ENCODE peak calls at places on chromosomes 13 and 19, in eight cellular contexts. One of them, this sample, is unnamed.

GRCh38 chr13:108214511-108215383 is 589 bp downstream of the LIG4 start:
- DNase-seq in body of pancreas: peak
- DNase-seq in AG10803: no peak
- DNase-seq in activated T-cell treated with anti-CD3 and anti-CD28 coated beads, Interleukin-2, amount 50 U/mL, for 72 hours: no peak
- DNase-seq in Peyer's patch: no peak
- DNase-seq in NCI-H187: no peak
- DNase-seq in brain microvascular endothelial cell: no peak
- DNase-seq in endodermal cell: peak
- DNase-seq in this sample: no peak

GRCh38 chr19:19269952-19270694 is 3.0 kb downstream of the TM6SF2 start:
- DNase-seq in body of pancreas: no peak
- DNase-seq in AG10803: no peak
- DNase-seq in NCI-H187: no peak
- DNase-seq in Peyer's patch: peak
- DNase-seq in activated T-cell treated with anti-CD3 and anti-CD28 coated beads, Interleukin-2, amount 50 U/mL, for 72 hours: no peak
- DNase-seq in brain microvascular endothelial cell: no peak
- DNase-seq in endodermal cell: peak
- DNase-seq in this sample: no peak

GRCh38 chr13:48142437-48142836 is 47.5 kb upstream of the MED4 start:
- DNase-seq in Peyer's patch: no peak
- DNase-seq in brain microvascular endothelial cell: no peak
- DNase-seq in endodermal cell: no peak
- DNase-seq in NCI-H187: no peak
- DNase-seq in body of pancreas: no peak
- DNase-seq in activated T-cell treated with anti-CD3 and anti-CD28 coated beads, Interleukin-2, amount 50 U/mL, for 72 hours: no peak
- DNase-seq in AG10803: no peak
- DNase-seq in this sample: no peak

GRCh38 chr13:112851107-112852046 is 117.6 kb upstream of the MCF2L start:
- DNase-seq in brain microvascular endothelial cell: no peak
- DNase-seq in activated T-cell treated with anti-CD3 and anti-CD28 coated beads, Interleukin-2, amount 50 U/mL, for 72 hours: no peak
- DNase-seq in NCI-H187: no peak
- DNase-seq in endodermal cell: peak
- DNase-seq in AG10803: no peak
- DNase-seq in body of pancreas: no peak
- DNase-seq in Peyer's patch: no peak
- DNase-seq in this sample: peak

GRCh38 chr13:89749888-89750287 is 1597.6 kb upstream of the MIR17HG start:
- DNase-seq in brain microvascular endothelial cell: no peak
- DNase-seq in activated T-cell treated with anti-CD3 and anti-CD28 coated beads, Interleukin-2, amount 50 U/mL, for 72 hours: no peak
- DNase-seq in Peyer's patch: no peak
- DNase-seq in AG10803: no peak
- DNase-seq in endodermal cell: no peak
- DNase-seq in body of pancreas: no peak
- DNase-seq in NCI-H187: no peak
- DNase-seq in this sample: no peak

GRCh38 chr19:53594811-53595509 is 36.8 kb upstream of the DPRX start:
- DNase-seq in activated T-cell treated with anti-CD3 and anti-CD28 coated beads, Interleukin-2, amount 50 U/mL, for 72 hours: no peak
- DNase-seq in body of pancreas: no peak
- DNase-seq in NCI-H187: no peak
- DNase-seq in endodermal cell: peak
- DNase-seq in Peyer's patch: no peak
- DNase-seq in brain microvascular endothelial cell: no peak
- DNase-seq in AG10803: no peak
- DNase-seq in this sample: no peak

GRCh38 chr19:33532859-33533455 is 11.4 kb upstream of the PEPD start:
- DNase-seq in Peyer's patch: no peak
- DNase-seq in brain microvascular endothelial cell: no peak
- DNase-seq in body of pancreas: no peak
- DNase-seq in NCI-H187: no peak
- DNase-seq in activated T-cell treated with anti-CD3 and anti-CD28 coated beads, Interleukin-2, amount 50 U/mL, for 72 hours: no peak
- DNase-seq in endodermal cell: peak
- DNase-seq in AG10803: no peak
- DNase-seq in this sample: no peak

GRCh38 chr19:31826325-31826724 is 477.1 kb upstream of the TSHZ3 start:
- DNase-seq in AG10803: no peak
- DNase-seq in endodermal cell: no peak
- DNase-seq in NCI-H187: no peak
- DNase-seq in Peyer's patch: no peak
- DNase-seq in activated T-cell treated with anti-CD3 and anti-CD28 coated beads, Interleukin-2, amount 50 U/mL, for 72 hours: no peak
- DNase-seq in brain microvascular endothelial cell: no peak
- DNase-seq in body of pancreas: no peak
- DNase-seq in this sample: no peak

GRCh38 chr13:59424661-59425060 is 739.1 kb downstream of the DIAPH3 start:
- DNase-seq in Peyer's patch: no peak
- DNase-seq in brain microvascular endothelial cell: peak
- DNase-seq in activated T-cell treated with anti-CD3 and anti-CD28 coated beads, Interleukin-2, amount 50 U/mL, for 72 hours: no peak
- DNase-seq in NCI-H187: no peak
- DNase-seq in body of pancreas: no peak
- DNase-seq in AG10803: peak
- DNase-seq in endodermal cell: no peak
- DNase-seq in this sample: no peak

This sample was measured in mesenteric fat pad.